ENCODE peak calls at places on chromosomes 7 and 10, in six cellular contexts. S is GM12878, G is WTC11, M is HepG2, J is K562, X is H1. I is an unnamed sample.

GRCh38 chr10:115921795-115922194 is 351.2 kb downstream of the GFRA1 start:
- DNase-seq in S (no peak), G (no peak), M (no peak), J (no peak), X (no peak), I (no peak)

GRCh38 chr10:22550732-22551131 is 163.6 kb downstream of the PIP4K2A start:
- DNase-seq in S (no peak), G (peak; percentile 83), M (peak; percentile 40), J (peak; percentile 59), X (peak; percentile 91), I (peak; percentile 88)

GRCh38 chr10:78109210-78109609 is 75.5 kb downstream of the RPS24 start:
- DNase-seq in S (no peak), G (peak; percentile 18), M (no peak), J (no peak), X (no peak), I (peak; percentile 75)

GRCh38 chr10:110859947-110860376 is 11.8 kb upstream of the PDCD4 start:
- DNase-seq in S (no peak), G (no peak), M (no peak), J (no peak), X (no peak), I (no peak)

GRCh38 chr10:131961777-131962450 is 19.8 kb downstream of the BNIP3 start:
- DNase-seq in S (no peak), G (no peak), M (no peak), J (no peak), X (no peak), I (no peak)

GRCh38 chr10:22600516-22600915 is 113.9 kb downstream of the PIP4K2A start:
- DNase-seq in S (no peak), G (no peak), M (no peak), J (no peak), X (no peak), I (no peak)

GRCh38 chr10:71383972-71384687 is 12.6 kb upstream of the CDH23 start:
- DNase-seq in S (no peak), G (peak; percentile 93), M (peak; percentile 44), J (peak; percentile 92), X (peak; percentile 99), I (peak; percentile 78)

GRCh38 chr7:13161125-13161524 is 473.7 kb downstream of the ARL4A start:
- DNase-seq in S (no peak), G (no peak), M (no peak), J (no peak), X (no peak), I (no peak)

GRCh38 chr7:144038887-144039286 is 9.9 kb upstream of the OR2A5 start:
- DNase-seq in S (no peak), G (no peak), M (no peak), J (no peak), X (no peak), I (no peak)

GRCh38 chr7:153840861-153841260 is 211.3 kb upstream of the DPP6 start:
- DNase-seq in S (no peak), G (no peak), M (no peak), J (no peak), X (no peak), I (no peak)

GRCh38 chr7:81887098-81887497 is 117.3 kb upstream of the HGF start:
- DNase-seq in S (peak; percentile 23), G (no peak), M (no peak), J (no peak), X (no peak), I (no peak)

GRCh38 chr10:84415539-84416244 is 87.3 kb downstream of the CCSER2 start:
- DNase-seq in S (no peak), G (no peak), M (no peak), J (no peak), X (no peak), I (no peak)

GRCh38 chr10:75195035-75195763 is 15.4 kb upstream of the VDAC2 start:
- DNase-seq in S (no peak), G (no peak), M (no peak), J (no peak), X (no peak), I (no peak)

GRCh38 chr10:126127630-126128029 is 231.3 kb downstream of the FANK1 start:
- DNase-seq in S (no peak), G (no peak), M (no peak), J (no peak), X (no peak), I (no peak)

GRCh38 chr10:93435061-93435491 is 47.1 kb downstream of the MYOF start:
- DNase-seq in S (no peak), G (no peak), M (no peak), J (no peak), X (no peak), I (no peak)

GRCh38 chr7:1460757-1461639 is 1.7 kb upstream of the MICALL2 start:
- DNase-seq in S (no peak), G (no peak), M (peak; percentile 73), J (peak; percentile 70), X (no peak), I (peak; percentile 66)

GRCh38 chr7:137757146-137757925 is 89.4 kb downstream of the DGKI start:
- DNase-seq in S (no peak), G (no peak), M (no peak), J (no peak), X (no peak), I (no peak)

GRCh38 chr7:73823873-73824597 is 6.8 kb upstream of the CLDN4 start:
- DNase-seq in S (no peak), G (no peak), M (no peak), J (no peak), X (no peak), I (no peak)

GRCh38 chr7:51376420-51377092 is 59.9 kb upstream of the COBL start:
- DNase-seq in S (no peak), G (no peak), M (no peak), J (peak; percentile 43), X (no peak), I (no peak)

GRCh38 chr7:100169147-100169850 is 882 bp upstream of the GAL3ST4 start:
- DNase-seq in S (no peak), G (no peak), M (no peak), J (no peak), X (no peak), I (no peak)

GRCh38 chr10:113267616-113268015 is 285.2 kb upstream of the HABP2 start:
- DNase-seq in S (no peak), G (no peak), M (no peak), J (no peak), X (no peak), I (no peak)

DNA sequence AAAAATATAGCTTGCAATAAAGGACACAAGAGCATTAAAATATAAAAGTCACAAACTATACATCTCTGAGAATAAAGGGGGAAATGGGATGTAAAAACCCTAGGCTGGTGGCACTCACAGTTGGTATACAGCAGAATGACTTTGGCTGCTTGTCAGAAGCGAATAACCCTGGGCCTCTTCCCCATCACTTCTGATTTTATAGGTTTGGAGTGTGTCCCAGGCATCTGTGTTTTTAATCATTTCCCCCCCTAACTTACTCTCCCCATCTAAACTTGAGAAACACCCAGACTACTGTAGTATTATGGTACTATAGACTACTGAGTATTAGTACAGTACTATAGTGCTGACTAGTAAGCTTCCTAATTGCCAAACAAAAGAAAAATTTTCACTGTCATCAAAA is 1.8 kb upstream of the RPA3 start:
- DNase-seq in S (no peak), G (no peak), M (no peak), J (no peak), X (no peak), I (no peak)
- TF ChIP-seq CREB1 in S (no peak), G (no peak), M (no peak), J (no peak), X (no peak), I (no peak)

GRCh38 chr10:58791137-58791536 is 278.5 kb downstream of the BICC1 start:
- DNase-seq in S (no peak), G (no peak), M (no peak), J (no peak), X (no peak), I (no peak)
- TF ChIP-seq CREB1 in S (no peak), G (no peak), M (no peak), J (no peak), X (no peak), I (no peak)

DNA sequence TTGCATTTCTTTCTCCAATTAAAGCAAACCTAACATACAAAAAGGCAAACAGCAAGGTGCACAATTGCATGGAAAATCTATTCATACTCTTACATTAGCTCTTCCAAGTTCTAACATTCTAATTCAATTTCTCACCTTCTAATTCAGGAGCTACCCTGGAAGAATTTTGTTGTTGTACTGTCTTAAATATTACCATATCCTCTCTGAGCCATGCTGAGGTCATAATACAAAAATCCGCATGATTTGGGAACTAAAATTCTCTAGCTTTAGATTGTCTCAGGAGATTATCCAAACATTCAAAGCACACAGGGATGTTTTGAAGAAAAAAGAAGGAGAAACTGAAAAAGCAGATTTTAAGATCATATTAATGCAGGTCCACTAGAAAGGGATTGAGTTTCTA is 229.9 kb downstream of the KIAA1217 start:
- DNase-seq in S (no peak), G (no peak), M (no peak), J (no peak), X (no peak), I (no peak)
- TF ChIP-seq CREB1 in S (no peak), G (no peak), M (no peak), J (no peak), X (no peak), I (no peak)

DNA sequence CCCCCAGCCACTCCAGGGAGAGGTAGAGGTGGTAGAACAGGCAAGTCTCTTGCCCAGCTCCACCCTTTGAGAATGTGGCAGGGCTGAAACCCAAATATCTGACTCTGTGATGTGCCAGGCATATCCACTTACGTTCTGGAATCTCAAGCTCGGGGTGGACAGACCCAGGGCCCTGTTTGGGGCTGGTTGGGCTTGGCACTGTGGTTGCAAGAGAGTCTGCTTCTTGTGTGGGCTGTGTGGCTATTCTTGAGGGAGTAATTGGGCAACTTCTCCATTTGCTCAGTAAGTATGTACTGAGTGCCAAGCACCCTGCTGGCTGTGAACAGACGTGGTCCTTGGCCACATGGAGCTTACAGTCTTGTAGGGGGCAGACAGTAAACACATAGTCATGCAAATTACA is 4.7 kb downstream of the UBTD1 start:
- DNase-seq in S (no peak), G (no peak), M (no peak), J (no peak), X (no peak), I (no peak)
- TF ChIP-seq CREB1 in S (no peak), G (no peak), M (no peak), J (no peak), X (no peak), I (no peak)

DNA sequence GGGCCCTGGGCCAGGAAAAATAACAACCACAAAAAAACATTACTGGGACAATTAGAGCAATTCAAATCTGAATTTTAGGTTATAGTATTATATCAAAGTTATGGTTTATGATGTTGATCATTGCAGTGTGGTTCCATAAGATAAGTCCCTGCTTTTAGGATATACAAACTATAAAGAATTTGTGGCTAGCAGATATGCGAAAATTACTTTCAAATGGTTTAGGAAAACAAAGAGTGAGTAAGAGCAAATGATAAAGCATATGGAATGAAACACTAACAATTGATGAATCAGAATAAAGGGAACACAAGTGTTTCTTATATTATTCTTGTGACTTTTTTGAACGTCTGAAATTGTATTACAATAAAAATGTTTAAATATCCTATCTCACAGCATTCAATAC is 64.4 kb upstream of the HECTD2 start:
- DNase-seq in S (no peak), G (no peak), M (no peak), J (no peak), X (no peak), I (no peak)
- TF ChIP-seq CREB1 in S (no peak), G (no peak), M (no peak), J (no peak), X (no peak), I (no peak)